ENCODE peak calls at places on chromosomes 11 and 22, in six cellular contexts. P is spleen, Q is SK-N-SH, E is stomach, A is HepG2, R is endothelial cell of umbilical vein. G is an unnamed sample.

GRCh38 chr22:40407831-40408717 is 37.7 kb downstream of the SGSM3 start:
- DNase-seq in P (peak; percentile 75), Q (no peak), E (no peak), A (no peak), R (no peak), G (no peak)

GRCh38 chr22:34416321-34416900 is 496.1 kb upstream of the LARGE1 start:
- DNase-seq in P (no peak), Q (no peak), E (no peak), A (no peak), R (no peak), G (no peak)

GRCh38 chr11:44570411-44571155 is 5.1 kb downstream of the CD82 start:
- DNase-seq in P (peak; percentile 81), Q (peak; percentile 2), E (no peak), A (no peak), R (no peak), G (no peak)

GRCh38 chr11:70826541-70826943 is 425.8 kb downstream of the SHANK2 start:
- DNase-seq in P (no peak), Q (peak; percentile 83), E (no peak), A (no peak), R (no peak), G (no peak)

GRCh38 chr11:109877043-109877442 is 216.1 kb upstream of the ZC3H12C start:
- DNase-seq in P (no peak), Q (peak; percentile 7), E (no peak), A (no peak), R (no peak), G (no peak)

GRCh38 chr11:20038969-20039368 is 121.3 kb downstream of the DBX1 start:
- DNase-seq in P (no peak), Q (no peak), E (no peak), A (no peak), R (no peak), G (no peak)

GRCh38 chr11:76270387-76270786 is 64.1 kb upstream of the WNT11 start:
- DNase-seq in P (no peak), Q (no peak), E (no peak), A (no peak), R (no peak), G (peak; percentile 18)

GRCh38 chr22:32534252-32535215 is 59.9 kb downstream of the FBXO7 start:
- DNase-seq in P (no peak), Q (no peak), E (peak; percentile 34), A (peak; percentile 87), R (no peak), G (no peak)

GRCh38 chr11:84522331-84522730 is 1104.8 kb downstream of the DLG2 start:
- DNase-seq in P (no peak), Q (no peak), E (no peak), A (no peak), R (no peak), G (no peak)

GRCh38 chr22:39923689-39924088 is 22.8 kb downstream of the GRAP2 start:
- DNase-seq in P (no peak), Q (no peak), E (no peak), A (no peak), R (no peak), G (no peak)

GRCh38 chr11:4921796-4922195 is 2.3 kb downstream of the OR51G1 start:
- DNase-seq in P (no peak), Q (no peak), E (no peak), A (no peak), R (no peak), G (no peak)

GRCh38 chr11:114064216-114064615 is 4.7 kb downstream of the ZBTB16 start:
- DNase-seq in P (no peak), Q (no peak), E (no peak), A (no peak), R (no peak), G (no peak)

GRCh38 chr22:38727530-38728451 is 22.0 kb downstream of the GTPBP1 start:
- DNase-seq in P (peak; percentile 58), Q (no peak), E (no peak), A (no peak), R (no peak), G (no peak)

GRCh38 chr11:124745270-124745834 is 5.6 kb downstream of the NRGN start:
- DNase-seq in P (peak; percentile 81), Q (no peak), E (no peak), A (no peak), R (no peak), G (no peak)

GRCh38 chr11:48107188-48107704 is 109.4 kb upstream of the OR4B1 start:
- DNase-seq in P (peak; percentile 86), Q (no peak), E (no peak), A (no peak), R (no peak), G (no peak)

GRCh38 chr11:77596626-77597025 is 6.9 kb downstream of the AQP11 start:
- DNase-seq in P (no peak), Q (no peak), E (no peak), A (no peak), R (no peak), G (peak; percentile 62)

GRCh38 chr11:61509058-61510029 is 795 bp downstream of the LRRC10B start:
- DNase-seq in P (peak; percentile 85), Q (peak; percentile 92), E (peak; percentile 77), A (peak; percentile 63), R (peak; percentile 76), G (no peak)

GRCh38 chr11:119019996-119020395 is 1.4 kb downstream of the TRAPPC4 start:
- DNase-seq in P (no peak), Q (no peak), E (no peak), A (no peak), R (no peak), G (no peak)

GRCh38 chr11:520428-521178 is 13.6 kb upstream of the RNH1 start:
- DNase-seq in P (no peak), Q (no peak), E (no peak), A (peak; percentile 28), R (no peak), G (no peak)

GRCh38 chr22:48686694-48687302 is 1140.9 kb downstream of the BRD1 start:
- DNase-seq in P (no peak), Q (no peak), E (no peak), A (no peak), R (no peak), G (no peak)

GRCh38 chr22:48689206-48689605 is 1138.5 kb downstream of the BRD1 start:
- DNase-seq in P (no peak), Q (no peak), E (no peak), A (no peak), R (no peak), G (no peak)

GRCh38 chr22:48687606-48688005 is 1140.1 kb downstream of the BRD1 start:
- DNase-seq in P (no peak), Q (no peak), E (no peak), A (no peak), R (no peak), G (no peak)

GRCh38 chr22:48690583-48691317 is 1136.9 kb downstream of the BRD1 start:
- DNase-seq in P (no peak), Q (no peak), E (no peak), A (no peak), R (no peak), G (no peak)

DNA sequence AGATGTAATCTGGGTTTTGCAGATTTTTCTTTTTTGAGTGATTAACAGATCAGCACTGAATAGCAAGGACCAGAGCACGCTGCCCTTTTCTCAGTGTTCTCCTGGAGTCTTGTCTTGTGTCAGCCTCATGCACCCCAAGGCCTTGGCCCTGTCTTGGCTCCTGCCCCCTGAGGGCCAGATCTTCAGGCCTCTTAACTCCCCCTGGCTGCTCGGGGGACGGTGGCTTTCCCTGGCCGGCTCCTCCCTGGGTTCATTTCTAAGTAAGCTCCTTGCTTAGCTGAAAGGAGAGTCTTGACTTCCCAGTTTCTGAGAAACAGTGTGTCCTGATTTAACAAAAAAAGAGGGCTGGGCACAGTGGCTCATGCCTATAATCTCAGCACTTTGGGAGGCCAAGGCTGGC is 1139.3 kb downstream of the BRD1 start:
- DNase-seq in P (no peak), Q (no peak), E (no peak), A (no peak), R (no peak), G (no peak)
- H3K9me3 ChIP-seq in P (no peaks in the 10 kb centered on the region), Q (no peaks in the 10 kb centered on the region), E (no peaks in the 10 kb centered on the region), A (no peaks in the 10 kb centered on the region), R (peaks cover 19% of the 10 kb centered on the region), G (no peaks in the 10 kb centered on the region)

GRCh38 chr11:128927108-128927461 is 15.6 kb downstream of the TP53AIP1 start:
- DNase-seq in P (no peak), Q (no peak), E (no peak), A (no peak), R (no peak), G (no peak)
- TF ChIP-seq POLR2AphosphoS5 in P (no peak), Q (no peak), E (no peak), A (no peak), R (no peak), G (no peak)

GRCh38 chr11:11622772-11623531 is 1.1 kb upstream of the GALNT18 start:
- DNase-seq in P (no peak), Q (peak; percentile 9), E (no peak), A (peak; percentile 18), R (no peak), G (no peak)

GRCh38 chr11:11624206-11624605 is 2.4 kb upstream of the GALNT18 start:
- DNase-seq in P (no peak), Q (no peak), E (no peak), A (no peak), R (no peak), G (no peak)

GRCh38 chr11:11624926-11625325 is 3.1 kb upstream of the GALNT18 start:
- DNase-seq in P (no peak), Q (no peak), E (no peak), A (no peak), R (no peak), G (no peak)

GRCh38 chr11:11628651-11629050 is 6.8 kb upstream of the GALNT18 start:
- DNase-seq in P (no peak), Q (no peak), E (no peak), A (no peak), R (no peak), G (no peak)

DNA sequence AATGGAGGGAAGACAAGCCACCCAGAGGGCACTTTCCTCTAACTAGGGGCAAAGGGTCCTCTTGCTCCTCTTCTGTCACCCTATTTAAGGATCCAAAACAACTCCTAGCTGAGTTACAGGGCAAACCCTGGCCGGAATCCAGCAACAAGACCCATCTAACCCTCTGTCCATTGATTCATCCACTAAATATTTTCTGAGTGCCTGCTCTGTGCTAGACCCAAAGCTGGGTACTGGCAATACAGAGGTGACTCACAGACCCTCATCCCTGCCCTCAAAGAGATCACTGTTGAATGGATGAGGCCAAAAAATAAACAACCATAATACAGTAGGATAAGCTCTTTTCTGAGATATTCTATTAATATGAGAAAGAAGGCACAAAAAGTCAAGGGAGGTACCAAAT is 4.3 kb upstream of the GALNT18 start:
- DNase-seq in P (no peak), Q (no peak), E (no peak), A (no peak), R (no peak), G (no peak)
- H3K9me3 ChIP-seq in P (no peaks in the 10 kb centered on the region), Q (no peaks in the 10 kb centered on the region), E (no peaks in the 10 kb centered on the region), A (no peaks in the 10 kb centered on the region), R (no peaks in the 10 kb centered on the region), G (no peaks in the 10 kb centered on the region)

GRCh38 chr11:6057452-6057851 is 26.9 kb upstream of the OR56A1 start:
- DNase-seq in P (no peak), Q (no peak), E (no peak), A (no peak), R (no peak), G (no peak)
- TF ChIP-seq POLR2AphosphoS5 in P (no peak), Q (no peak), E (no peak), A (no peak), R (no peak), G (no peak)